ENCODE peak calls at places on chromosomes 7 and 10, in six cellular contexts. One of them, this sample, is unnamed.

GRCh38 chr10:62163024-62163423 is 105.6 kb downstream of the RTKN2 start:
- DNase-seq in HCT116: no peak
- DNase-seq in endothelial cell of umbilical vein: no peak
- DNase-seq in A549: no peak
- DNase-seq in HepG2: no peak
- DNase-seq in GM12878: no peak
- DNase-seq in this sample: no peak

GRCh38 chr10:14822879-14823755 is 14.7 kb downstream of the CDNF start:
- DNase-seq in HCT116: peak
- DNase-seq in endothelial cell of umbilical vein: peak
- DNase-seq in A549: peak
- DNase-seq in HepG2: peak
- DNase-seq in GM12878: no peak
- DNase-seq in this sample: peak

GRCh38 chr10:110162749-110163148 is 44.7 kb upstream of the MXI1 start:
- DNase-seq in HCT116: no peak
- DNase-seq in endothelial cell of umbilical vein: no peak
- DNase-seq in A549: no peak
- DNase-seq in HepG2: no peak
- DNase-seq in GM12878: no peak
- DNase-seq in this sample: peak

GRCh38 chr7:96200740-96201139 is 121.2 kb downstream of the SLC25A13 start:
- DNase-seq in HCT116: no peak
- DNase-seq in endothelial cell of umbilical vein: no peak
- DNase-seq in A549: no peak
- DNase-seq in HepG2: no peak
- DNase-seq in GM12878: no peak
- DNase-seq in this sample: no peak

GRCh38 chr7:139990571-139990970 is 72.2 kb downstream of the PARP12 start:
- DNase-seq in HCT116: no peak
- DNase-seq in endothelial cell of umbilical vein: no peak
- DNase-seq in A549: no peak
- DNase-seq in HepG2: no peak
- DNase-seq in GM12878: no peak
- DNase-seq in this sample: no peak

GRCh38 chr7:143385891-143386781 is 5.0 kb downstream of the ZYX start:
- DNase-seq in HCT116: no peak
- DNase-seq in endothelial cell of umbilical vein: peak
- DNase-seq in A549: no peak
- DNase-seq in HepG2: no peak
- DNase-seq in GM12878: no peak
- DNase-seq in this sample: peak

GRCh38 chr7:154438571-154438970 is 386.4 kb downstream of the DPP6 start:
- DNase-seq in HCT116: no peak
- DNase-seq in endothelial cell of umbilical vein: no peak
- DNase-seq in A549: no peak
- DNase-seq in HepG2: no peak
- DNase-seq in GM12878: no peak
- DNase-seq in this sample: no peak

GRCh38 chr10:124367414-124367813 is 51.3 kb downstream of the OAT start:
- DNase-seq in HCT116: no peak
- DNase-seq in endothelial cell of umbilical vein: no peak
- DNase-seq in A549: no peak
- DNase-seq in HepG2: no peak
- DNase-seq in GM12878: no peak
- DNase-seq in this sample: no peak

GRCh38 chr7:84506151-84506550 is 311.6 kb upstream of the SEMA3A start:
- DNase-seq in HCT116: no peak
- DNase-seq in endothelial cell of umbilical vein: no peak
- DNase-seq in A549: no peak
- DNase-seq in HepG2: no peak
- DNase-seq in GM12878: no peak
- DNase-seq in this sample: no peak

GRCh38 chr10:73529089-73529832 is 33.4 kb upstream of the PPP3CB start:
- DNase-seq in HCT116: peak
- DNase-seq in endothelial cell of umbilical vein: peak
- DNase-seq in A549: peak
- DNase-seq in HepG2: peak
- DNase-seq in GM12878: peak
- DNase-seq in this sample: peak

GRCh38 chr7:141696386-141696785 is 5.6 kb downstream of the DENND11 start:
- DNase-seq in HCT116: no peak
- DNase-seq in endothelial cell of umbilical vein: peak
- DNase-seq in A549: no peak
- DNase-seq in HepG2: no peak
- DNase-seq in GM12878: no peak
- DNase-seq in this sample: no peak

GRCh38 chr10:80599424-80599847 is 61.7 kb downstream of the SH2D4B start:
- DNase-seq in HCT116: peak
- DNase-seq in endothelial cell of umbilical vein: peak
- DNase-seq in A549: peak
- DNase-seq in HepG2: peak
- DNase-seq in GM12878: peak
- DNase-seq in this sample: peak

GRCh38 chr7:91181949-91182348 is 82.3 kb upstream of the FZD1 start:
- DNase-seq in HCT116: no peak
- DNase-seq in endothelial cell of umbilical vein: no peak
- DNase-seq in A549: no peak
- DNase-seq in HepG2: no peak
- DNase-seq in GM12878: no peak
- DNase-seq in this sample: no peak

GRCh38 chr7:21579341-21580072 is 36.7 kb downstream of the DNAH11 start:
- DNase-seq in HCT116: no peak
- DNase-seq in endothelial cell of umbilical vein: no peak
- DNase-seq in A549: no peak
- DNase-seq in HepG2: no peak
- DNase-seq in GM12878: no peak
- DNase-seq in this sample: no peak

GRCh38 chr10:1187151-1187854 is 131.1 kb downstream of the WDR37 start:
- DNase-seq in HCT116: no peak
- DNase-seq in endothelial cell of umbilical vein: no peak
- DNase-seq in A549: no peak
- DNase-seq in HepG2: no peak
- DNase-seq in GM12878: no peak
- DNase-seq in this sample: no peak

GRCh38 chr10:131889755-131890154 is 11.1 kb upstream of the PPP2R2D start:
- DNase-seq in HCT116: no peak
- DNase-seq in endothelial cell of umbilical vein: no peak
- DNase-seq in A549: no peak
- DNase-seq in HepG2: no peak
- DNase-seq in GM12878: no peak
- DNase-seq in this sample: no peak

GRCh38 chr10:77620731-77621130 is 16.9 kb downstream of the KCNMA1 start:
- DNase-seq in HCT116: no peak
- DNase-seq in endothelial cell of umbilical vein: peak
- DNase-seq in A549: no peak
- DNase-seq in HepG2: no peak
- DNase-seq in GM12878: no peak
- DNase-seq in this sample: peak

DNA sequence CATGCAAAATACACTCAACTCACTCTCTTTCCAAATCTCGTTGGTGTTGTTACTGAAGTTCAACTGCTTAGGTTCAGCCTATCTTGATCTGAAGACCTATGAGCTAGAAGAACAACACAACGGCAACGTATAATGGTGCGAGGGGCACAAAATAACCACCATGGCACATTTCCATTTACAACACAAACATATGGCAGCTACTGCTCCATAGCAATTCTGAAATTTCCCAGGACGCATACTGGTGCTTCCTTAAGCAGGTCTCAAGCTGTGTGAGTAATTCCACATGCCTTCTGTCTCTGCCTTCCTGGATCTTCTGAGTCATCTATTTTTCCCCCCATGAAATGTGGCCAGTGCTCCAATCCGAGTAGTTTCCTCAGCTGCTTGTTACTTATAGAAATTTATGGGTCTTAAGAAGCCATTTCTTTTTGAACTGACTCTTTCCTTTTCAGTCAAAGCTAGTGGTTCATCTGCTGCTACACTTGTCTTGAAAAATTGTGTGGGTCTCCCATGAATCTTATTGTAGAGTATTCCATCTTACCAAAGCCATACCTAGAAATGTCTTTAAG is 256.6 kb upstream of the KLF6 start:
- DNase-seq in HCT116: no peak
- DNase-seq in endothelial cell of umbilical vein: no peak
- DNase-seq in A549: no peak
- DNase-seq in HepG2: no peak
- DNase-seq in GM12878: no peak
- DNase-seq in this sample: no peak
- TF ChIP-seq POLR2A in HCT116: no peak
- TF ChIP-seq POLR2A in endothelial cell of umbilical vein: no peak
- TF ChIP-seq POLR2A in A549: no peak
- TF ChIP-seq POLR2A in HepG2: no peak
- TF ChIP-seq POLR2A in GM12878: no peak
- TF ChIP-seq POLR2A in this sample: no peak

GRCh38 chr10:44366936-44367630 is 17.8 kb downstream of the CXCL12 start:
- DNase-seq in HCT116: no peak
- DNase-seq in endothelial cell of umbilical vein: no peak
- DNase-seq in A549: no peak
- DNase-seq in HepG2: no peak
- DNase-seq in GM12878: no peak
- DNase-seq in this sample: no peak
- TF ChIP-seq MAX in HCT116: no peak
- TF ChIP-seq MAX in endothelial cell of umbilical vein: no peak
- TF ChIP-seq MAX in A549: no peak
- TF ChIP-seq MAX in HepG2: no peak
- TF ChIP-seq MAX in GM12878: no peak
- TF ChIP-seq MAX in this sample: no peak

DNA sequence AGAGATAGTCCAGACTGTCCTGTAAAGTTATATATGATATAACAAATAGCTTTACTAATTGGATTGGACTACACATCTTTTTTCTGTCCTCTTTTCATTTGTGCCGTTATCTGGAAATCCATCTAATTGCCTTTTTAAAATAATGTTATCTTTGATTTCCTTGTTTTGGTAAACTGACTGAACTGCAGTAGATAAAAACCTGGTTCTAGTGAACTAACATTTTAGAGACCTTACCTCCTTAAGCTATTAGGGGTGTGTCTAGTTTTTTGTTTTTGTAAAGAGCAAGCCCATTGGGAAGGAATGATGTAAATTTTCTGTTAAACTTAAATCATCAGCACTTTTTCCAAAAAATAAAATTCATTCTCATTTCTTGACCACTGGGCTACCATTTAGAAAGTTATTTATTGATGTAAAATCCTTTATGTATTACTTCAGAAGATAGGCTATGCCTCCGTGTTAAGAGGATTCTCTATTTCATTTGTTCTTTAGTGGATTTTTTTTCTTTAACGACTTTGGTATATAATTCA is 1.2 kb upstream of the PBLD start:
- DNase-seq in HCT116: no peak
- DNase-seq in endothelial cell of umbilical vein: peak
- DNase-seq in A549: no peak
- DNase-seq in HepG2: no peak
- DNase-seq in GM12878: no peak
- DNase-seq in this sample: no peak
- TF ChIP-seq POLR2A in HCT116: no peak
- TF ChIP-seq POLR2A in endothelial cell of umbilical vein: no peak
- TF ChIP-seq POLR2A in A549: no peak
- TF ChIP-seq POLR2A in HepG2: no peak
- TF ChIP-seq POLR2A in GM12878: no peak
- TF ChIP-seq POLR2A in this sample: no peak

GRCh38 chr7:149872419-149873073 is 1.2 kb upstream of the ATP6V0E2 start:
- DNase-seq in HCT116: no peak
- DNase-seq in endothelial cell of umbilical vein: peak
- DNase-seq in A549: peak
- DNase-seq in HepG2: peak
- DNase-seq in GM12878: no peak
- DNase-seq in this sample: peak
- TF ChIP-seq MAX in HCT116: peak
- TF ChIP-seq MAX in endothelial cell of umbilical vein: peak
- TF ChIP-seq MAX in A549: peak
- TF ChIP-seq MAX in HepG2: peak
- TF ChIP-seq MAX in GM12878: no peak
- TF ChIP-seq MAX in this sample: no peak

DNA sequence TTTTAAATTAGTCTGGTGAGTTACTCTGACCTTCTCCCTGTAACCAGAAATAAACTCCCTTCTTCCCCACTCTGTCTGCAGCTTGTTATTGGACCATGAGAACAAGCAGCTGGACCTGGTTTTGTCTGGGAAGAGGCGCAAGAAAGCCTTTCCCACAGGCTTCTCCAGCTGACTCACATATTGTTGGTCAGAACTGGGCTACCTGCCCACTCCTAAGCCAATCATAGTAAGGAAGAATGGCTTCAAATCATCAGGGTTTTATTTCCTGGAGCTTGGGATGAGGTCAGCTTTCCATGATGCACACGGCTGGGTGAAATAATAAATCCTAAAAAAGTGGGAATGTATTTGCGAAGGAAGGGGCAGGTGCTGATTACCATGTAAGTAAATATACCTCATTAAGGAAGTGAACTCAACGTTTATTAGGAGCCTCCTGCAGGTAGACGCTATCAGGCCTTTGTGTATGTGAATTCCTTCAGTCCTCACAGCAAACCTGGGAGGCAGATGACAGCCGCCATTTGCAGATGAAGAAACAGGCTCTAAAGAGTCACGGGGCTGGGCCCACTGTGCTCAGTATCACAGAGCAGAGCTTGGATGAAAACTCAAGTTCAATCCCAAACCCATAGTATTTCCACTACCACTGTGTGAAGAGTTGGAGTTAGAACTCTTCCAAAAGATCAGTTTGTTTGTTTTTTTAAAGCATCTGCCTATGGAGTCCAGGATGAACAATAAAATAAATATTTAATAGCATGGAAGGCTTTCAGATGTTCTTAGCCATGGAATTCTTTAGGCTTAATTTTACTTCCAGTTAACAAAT is 32.7 kb downstream of the IL15RA start:
- DNase-seq in HCT116: peak
- DNase-seq in endothelial cell of umbilical vein: peak
- DNase-seq in A549: peak
- DNase-seq in HepG2: no peak
- DNase-seq in GM12878: no peak
- DNase-seq in this sample: no peak
- TF ChIP-seq POLR2A in HCT116: no peak
- TF ChIP-seq POLR2A in endothelial cell of umbilical vein: no peak
- TF ChIP-seq POLR2A in A549: no peak
- TF ChIP-seq POLR2A in HepG2: no peak
- TF ChIP-seq POLR2A in GM12878: no peak
- TF ChIP-seq POLR2A in this sample: no peak

GRCh38 chr10:93061594-93062498 is 1.2 kb downstream of the CYP26C1 start:
- DNase-seq in HCT116: no peak
- DNase-seq in endothelial cell of umbilical vein: no peak
- DNase-seq in A549: no peak
- DNase-seq in HepG2: no peak
- DNase-seq in GM12878: no peak
- DNase-seq in this sample: no peak
- TF ChIP-seq MAX in HCT116: no peak
- TF ChIP-seq MAX in endothelial cell of umbilical vein: no peak
- TF ChIP-seq MAX in A549: no peak
- TF ChIP-seq MAX in HepG2: no peak
- TF ChIP-seq MAX in GM12878: no peak
- TF ChIP-seq MAX in this sample: no peak

GRCh38 chr7:50658696-50659095 is 93.5 kb upstream of the DDC start:
- DNase-seq in HCT116: no peak
- DNase-seq in endothelial cell of umbilical vein: no peak
- DNase-seq in A549: no peak
- DNase-seq in HepG2: no peak
- DNase-seq in GM12878: no peak
- DNase-seq in this sample: no peak
- TF ChIP-seq POLR2A in HCT116: no peak
- TF ChIP-seq POLR2A in endothelial cell of umbilical vein: no peak
- TF ChIP-seq POLR2A in A549: no peak
- TF ChIP-seq POLR2A in HepG2: no peak
- TF ChIP-seq POLR2A in GM12878: no peak
- TF ChIP-seq POLR2A in this sample: no peak